ENCODE peak calls at places on chromosomes 16 and 17, in six cellular contexts. I, D, O, R, Q and B are unnamed samples.

GRCh38 chr16:87351320-87351698 is 32.3 kb downstream of the FBXO31 start:
- DNase-seq in O (no peak), Q (peak), I (no peak), D (peak), R (no peak), B (no peak)

GRCh38 chr17:31134526-31134925 is 39.7 kb downstream of the NF1 start:
- DNase-seq in D (no peak), O (peak), I (no peak), Q (peak), R (no peak), B (no peak)

GRCh38 chr17:76736349-76737081 is 616 bp downstream of the SRSF2 start:
- DNase-seq in R (peak), I (peak), Q (peak), D (peak), O (peak), B (peak)

GRCh38 chr17:75084039-75084660 is 3.6 kb upstream of the SLC16A5 start:
- DNase-seq in D (no peak), R (no peak), Q (no peak), O (no peak), I (no peak), B (no peak)

GRCh38 chr17:67689534-67690177 is 28.1 kb upstream of the NOL11 start:
- DNase-seq in D (no peak), O (peak), Q (peak), I (peak), R (peak), B (no peak)

GRCh38 chr17:36049643-36050042 is 14.4 kb upstream of the CCL18 start:
- DNase-seq in D (no peak), R (no peak), Q (no peak), O (no peak), I (no peak), B (no peak)

GRCh38 chr17:7024402-7024785 is 1.5 kb downstream of the BCL6B start:
- DNase-seq in Q (no peak), I (no peak), R (no peak), D (no peak), O (no peak), B (no peak)

GRCh38 chr16:1485847-1486496 is 2.8 kb downstream of the PTX4 start:
- DNase-seq in Q (no peak), D (peak), R (no peak), O (no peak), I (no peak), B (no peak)

GRCh38 chr16:4209657-4210056 is 32.2 kb downstream of the SRL start:
- DNase-seq in D (no peak), O (no peak), Q (no peak), R (no peak), I (no peak), B (no peak)

GRCh38 chr17:48505788-48506187 is 25.0 kb downstream of the HOXB1 start:
- DNase-seq in I (peak), Q (peak), R (no peak), D (no peak), O (peak), B (peak)

GRCh38 chr17:80891096-80892018 is 100.3 kb upstream of the CHMP6 start:
- DNase-seq in I (peak), R (no peak), O (peak), Q (peak), D (no peak), B (no peak)

GRCh38 chr16:75197522-75198134 is 9.3 kb downstream of the CTRB2 start:
- DNase-seq in R (no peak), D (no peak), Q (no peak), O (no peak), I (no peak), B (no peak)

GRCh38 chr17:56499799-56500388 is 93.6 kb upstream of the NOG start:
- DNase-seq in Q (peak), D (no peak), O (peak), I (peak), R (no peak), B (no peak)

GRCh38 chr17:62581769-62582168 is 45.7 kb upstream of the MRC2 start:
- DNase-seq in D (no peak), R (no peak), Q (peak), O (peak), I (no peak), B (no peak)
- TF ChIP-seq CTCF in D (no peak), R (no peak), Q (no peak), O (no peak), I (no peak), B (no peak)

DNA sequence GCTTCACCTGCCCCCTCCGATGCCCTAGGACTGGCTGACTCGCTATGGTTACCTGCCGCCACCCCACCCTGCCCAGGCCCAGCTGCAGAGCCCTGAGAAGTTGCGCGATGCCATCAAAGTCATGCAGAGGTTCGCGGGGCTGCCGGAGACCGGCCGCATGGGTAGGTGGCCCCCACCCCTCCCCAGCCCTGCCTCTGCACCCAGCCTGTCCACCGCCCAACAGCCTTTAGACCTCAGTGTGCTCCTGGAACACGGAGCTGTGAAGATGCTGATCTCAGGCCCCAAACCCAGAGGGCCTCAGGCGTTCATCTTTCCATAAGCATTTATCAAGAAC is 993 bp downstream of the MMP25 start:
- DNase-seq in I (no peak), O (no peak), Q (no peak), R (no peak), D (no peak), B (no peak)
- TF ChIP-seq CTCF in I (no peak), O (no peak), Q (no peak), R (no peak), D (no peak), B (no peak)

DNA sequence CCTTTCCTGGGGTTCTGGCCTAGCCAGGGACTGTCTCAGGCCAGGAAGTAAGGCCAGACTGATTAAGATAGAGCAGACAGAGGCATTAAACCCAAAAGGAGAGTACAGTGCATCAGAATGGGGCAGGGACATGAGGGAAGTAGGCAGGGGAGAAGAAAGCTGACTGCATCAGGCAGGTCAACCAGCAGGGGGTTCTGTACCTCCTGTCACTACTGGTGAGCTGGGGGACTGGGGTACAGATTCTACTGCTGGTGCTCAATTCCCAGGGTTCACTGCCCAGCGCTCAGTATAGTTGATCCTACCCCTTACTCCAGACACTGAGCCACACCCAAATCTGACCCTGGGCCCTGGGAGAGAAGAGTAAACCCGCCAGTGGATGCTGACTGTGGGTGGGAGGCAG is 12.9 kb upstream of the MTMR4 start:
- DNase-seq in I (no peak), Q (no peak), O (no peak), D (no peak), R (no peak), B (no peak)
- TF ChIP-seq CTCF in I (peak), Q (peak), O (peak), D (peak), R (peak), B (no peak)

DNA sequence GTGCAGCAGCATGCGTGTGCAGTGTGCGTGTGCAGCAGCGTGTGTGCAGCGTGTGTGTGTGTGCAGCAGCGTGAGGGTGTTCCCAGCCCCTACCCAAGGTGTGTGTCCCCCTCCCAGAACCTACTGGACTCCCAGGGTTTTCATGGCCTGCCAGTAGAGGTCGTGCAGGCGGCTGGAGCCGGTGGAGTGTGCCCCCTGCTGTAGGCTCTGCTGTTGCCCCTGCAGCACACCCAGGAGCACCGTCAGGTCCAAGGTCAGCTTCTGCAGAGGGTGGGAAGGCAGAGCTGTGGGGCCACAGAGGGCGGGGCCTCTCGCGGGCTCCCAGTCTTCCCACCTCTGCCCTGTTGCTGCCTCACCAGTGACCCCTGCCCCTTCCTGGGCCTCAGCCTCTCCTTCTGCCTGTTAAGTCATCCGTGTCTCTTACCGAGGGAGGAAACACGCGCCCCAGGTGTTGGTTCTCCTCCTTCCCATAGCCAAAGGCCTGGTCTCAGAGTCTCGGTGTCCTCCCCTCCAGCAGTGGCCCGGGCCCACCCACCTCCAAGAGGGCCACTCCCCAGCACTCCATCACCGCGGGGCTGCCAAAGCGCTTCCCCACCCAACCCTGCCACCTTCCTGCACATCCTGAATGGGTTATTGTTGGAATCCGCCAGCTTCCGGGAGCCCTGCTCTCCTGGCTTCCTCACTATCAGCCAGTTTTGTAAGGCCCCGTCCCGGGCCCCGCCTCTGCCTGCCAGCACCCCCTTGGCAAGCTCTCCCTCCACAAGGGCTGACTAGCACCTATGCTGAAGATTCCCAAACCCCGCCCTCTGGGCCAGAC is 14.8 kb downstream of the MYBBP1A start:
- DNase-seq in Q (no peak), D (peak), R (no peak), O (no peak), I (no peak), B (no peak)
- TF ChIP-seq CTCF in Q (no peak), D (peak), R (no peak), O (no peak), I (peak), B (no peak)

DNA sequence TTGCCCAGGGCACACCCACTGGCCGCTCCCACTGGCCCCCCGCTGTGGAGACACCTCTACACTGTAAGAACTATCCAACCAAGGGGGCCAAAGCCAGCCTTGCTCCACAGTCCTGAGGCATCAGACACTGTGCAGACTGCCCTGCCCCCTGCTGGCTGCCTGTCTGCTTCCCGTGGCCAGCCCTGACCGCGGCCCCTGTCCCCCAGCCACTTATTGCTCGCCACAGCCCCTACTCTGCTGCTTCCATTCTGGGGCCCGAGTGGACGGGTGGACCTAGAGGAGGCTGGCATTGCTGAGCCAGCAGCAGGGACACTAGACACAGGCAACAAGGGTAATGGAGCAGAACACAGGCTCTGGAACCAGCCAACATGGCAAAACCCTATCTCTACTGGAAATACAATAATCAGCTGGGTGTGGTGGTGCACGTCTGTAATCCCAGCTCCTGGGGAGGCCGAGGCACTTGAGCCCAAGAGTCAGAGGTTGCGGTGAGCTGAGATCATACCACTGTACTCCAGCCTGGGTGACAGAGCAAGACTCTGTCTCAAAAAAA is 19.7 kb upstream of the LRRC37A3 start:
- DNase-seq in I (peak), O (peak), Q (peak), D (peak), R (no peak), B (peak)
- TF ChIP-seq CTCF in I (peak), O (peak), Q (peak), D (peak), R (peak), B (peak)